ENCODE peak calls at places on chromosome 12, in seven cellular contexts. P is NCI-H1092 treated with DMSO at 0.1 percent for 48 hours, S is NCI-H1105 treated with DMSO at 0.1 percent for 48 hours, K is A673, Q is H9, R is naive B cell, D is activated T-cell treated with anti-CD3 and anti-CD28 coated beads for 48 hours. E is an unnamed sample.

GRCh38 chr12:6218526-6218925 is 18.3 kb downstream of the CD9 start:
- DNase-seq in P (no peak), S (no peak), K (no peak), Q (no peak), R (no peak), D (no peak), E (no peak)

GRCh38 chr12:128025856-128026255 is 241.1 kb upstream of the TMEM132C start:
- DNase-seq in P (no peak), S (no peak), K (no peak), Q (peak; percentile 39), R (no peak), D (no peak), E (no peak)

GRCh38 chr12:25186788-25187397 is 8.1 kb downstream of the DNAI7 start:
- DNase-seq in P (no peak), S (no peak), K (no peak), Q (no peak), R (no peak), D (no peak), E (no peak)

GRCh38 chr12:60191676-60192359 is 596.0 kb downstream of the SLC16A7 start:
- DNase-seq in P (no peak), S (no peak), K (no peak), Q (no peak), R (no peak), D (no peak), E (no peak)

GRCh38 chr12:118237908-118238307 is 102.0 kb downstream of the PEBP1 start:
- DNase-seq in P (no peak), S (no peak), K (no peak), Q (no peak), R (no peak), D (no peak), E (no peak)

GRCh38 chr12:55060470-55060869 is 40.7 kb downstream of the NEUROD4 start:
- DNase-seq in P (no peak), S (no peak), K (no peak), Q (peak; percentile 38), R (no peak), D (peak; percentile 35), E (peak; percentile 81)

GRCh38 chr12:91651728-91652127 is 469.1 kb upstream of the DCN start:
- DNase-seq in P (no peak), S (no peak), K (no peak), Q (no peak), R (no peak), D (no peak), E (no peak)

GRCh38 chr12:78457951-78458350 is 406.6 kb upstream of the SYT1 start:
- DNase-seq in P (no peak), S (no peak), K (no peak), Q (no peak), R (no peak), D (no peak), E (no peak)

GRCh38 chr12:94798107-94798506 is 147.8 kb upstream of the TMCC3 start:
- DNase-seq in P (no peak), S (no peak), K (no peak), Q (no peak), R (no peak), D (no peak), E (no peak)

GRCh38 chr12:123055281-123055766 is 74.8 kb downstream of the ARL6IP4 start:
- DNase-seq in P (peak; percentile 78), S (no peak), K (peak; percentile 37), Q (no peak), R (no peak), D (no peak), E (peak; percentile 98)

GRCh38 chr12:62776997-62777396 is 158.0 kb downstream of the PPM1H start:
- DNase-seq in P (no peak), S (no peak), K (no peak), Q (no peak), R (no peak), D (no peak), E (no peak)

GRCh38 chr12:121773011-121773777 is 20.3 kb downstream of the RHOF start:
- DNase-seq in P (peak; percentile 40), S (peak; percentile 40), K (peak; percentile 70), Q (peak; percentile 92), R (peak; percentile 78), D (peak; percentile 68), E (peak; percentile 85)

GRCh38 chr12:132393245-132393795 is 63.9 kb upstream of the GALNT9 start:
- DNase-seq in P (no peak), S (no peak), K (no peak), Q (no peak), R (no peak), D (no peak), E (no peak)